ENCODE peak calls at places on chromosomes 11 and 22, in seven cellular contexts. W is tibial artery, N is cardiac muscle cell, L is neuronal stem cell, Y is mucosa of descending colon, U is left lung, P is upper lobe of right lung. E is an unnamed sample.

GRCh38 chr22:46031561-46031960 is 54.6 kb upstream of the WNT7B start:
- DNase-seq in N (no peak), U (peak; percentile 12), L (no peak), W (no peak), Y (no peak), P (no peak), E (peak; percentile 24)

GRCh38 chr11:123377355-123377754 is 52.7 kb upstream of the GRAMD1B start:
- DNase-seq in W (no peak), Y (no peak), P (no peak), L (no peak), U (no peak), N (no peak), E (no peak)

GRCh38 chr22:49986325-49986724 is 25.8 kb downstream of the PIM3 start:
- DNase-seq in P (no peak), L (no peak), N (no peak), Y (no peak), U (no peak), W (no peak), E (no peak)

GRCh38 chr22:22737590-22737989 is 93.2 kb downstream of the GGTLC2 start:
- DNase-seq in P (no peak), N (no peak), Y (no peak), U (no peak), W (no peak), L (no peak), E (no peak)

GRCh38 chr11:116993599-116993998 is 104.6 kb downstream of the SIK3 start:
- DNase-seq in N (no peak), P (no peak), U (no peak), Y (no peak), L (peak; percentile 52), W (no peak), E (no peak)

GRCh38 chr22:41217553-41218157 is 12.5 kb downstream of the L3MBTL2 start:
- DNase-seq in U (peak; percentile 81), P (peak; percentile 82), L (no peak), N (no peak), Y (peak; percentile 56), W (peak; percentile 64), E (peak; percentile 85)

GRCh38 chr11:613369-613968 is 2.3 kb downstream of the IRF7 start:
- DNase-seq in P (peak; percentile 88), L (peak; percentile 63), Y (peak; percentile 95), U (peak; percentile 67), N (peak; percentile 80), W (peak; percentile 72), E (peak; percentile 89)

GRCh38 chr11:117586392-117586791 is 210.6 kb downstream of the DSCAML1 start:
- DNase-seq in W (no peak), L (no peak), U (no peak), N (no peak), Y (no peak), P (no peak), E (no peak)

GRCh38 chr11:134730596-134731538 is 318.8 kb upstream of the B3GAT1 start:
- DNase-seq in N (peak; percentile 37), Y (no peak), L (no peak), P (no peak), U (no peak), W (no peak), E (no peak)

GRCh38 chr11:67667490-67668190 is 6.8 kb downstream of the ALDH3B2 start:
- DNase-seq in N (no peak), L (no peak), U (no peak), Y (no peak), W (no peak), P (peak; percentile 64), E (no peak)

GRCh38 chr11:109933126-109933525 is 160.1 kb upstream of the ZC3H12C start:
- DNase-seq in L (no peak), W (no peak), Y (no peak), P (no peak), U (no peak), N (no peak), E (no peak)

GRCh38 chr11:104214517-104214916 is 50.6 kb upstream of the PDGFD start:
- DNase-seq in Y (no peak), L (no peak), U (no peak), W (no peak), P (no peak), N (no peak), E (no peak)

GRCh38 chr11:103901656-103902055 is 134.8 kb upstream of the DDI1 start:
- DNase-seq in U (no peak), P (no peak), L (no peak), W (no peak), Y (no peak), N (no peak), E (no peak)

DNA sequence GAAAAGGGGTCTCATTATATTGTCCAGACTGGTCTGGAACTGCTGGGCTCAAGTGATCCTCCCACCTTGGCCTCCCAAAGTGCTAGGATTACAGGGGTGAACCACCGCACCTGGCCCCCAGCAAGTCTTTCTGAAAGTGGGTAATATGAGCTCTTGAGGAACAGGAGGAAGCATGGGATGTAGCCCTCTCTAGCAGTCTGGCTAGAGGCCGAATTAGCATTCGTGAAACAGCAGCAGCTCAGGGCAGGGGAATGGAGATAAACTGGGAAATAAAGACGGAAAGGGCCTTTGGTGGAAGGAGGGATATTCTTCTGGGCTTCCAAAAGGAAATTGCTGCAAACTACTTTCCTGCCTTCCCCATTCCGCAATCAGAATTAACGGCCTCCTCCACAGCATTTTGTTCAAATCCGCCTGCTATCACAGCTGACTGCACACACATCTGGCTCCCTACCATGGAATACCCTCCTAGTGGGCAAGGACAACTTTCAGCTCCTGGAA is 44.3 kb downstream of the MICAL3 start:
- DNase-seq in P (no peak), Y (no peak), N (no peak), W (no peak), U (no peak), L (no peak), E (no peak)
- H3K4me3 ChIP-seq in P (peak overlapping the region; percentile 14), Y (no peak overlapping the region), N (no peak overlapping the region), W (no peak overlapping the region), U (no peak overlapping the region), L (no peak overlapping the region), E (peak overlapping the region; percentile 9)

DNA sequence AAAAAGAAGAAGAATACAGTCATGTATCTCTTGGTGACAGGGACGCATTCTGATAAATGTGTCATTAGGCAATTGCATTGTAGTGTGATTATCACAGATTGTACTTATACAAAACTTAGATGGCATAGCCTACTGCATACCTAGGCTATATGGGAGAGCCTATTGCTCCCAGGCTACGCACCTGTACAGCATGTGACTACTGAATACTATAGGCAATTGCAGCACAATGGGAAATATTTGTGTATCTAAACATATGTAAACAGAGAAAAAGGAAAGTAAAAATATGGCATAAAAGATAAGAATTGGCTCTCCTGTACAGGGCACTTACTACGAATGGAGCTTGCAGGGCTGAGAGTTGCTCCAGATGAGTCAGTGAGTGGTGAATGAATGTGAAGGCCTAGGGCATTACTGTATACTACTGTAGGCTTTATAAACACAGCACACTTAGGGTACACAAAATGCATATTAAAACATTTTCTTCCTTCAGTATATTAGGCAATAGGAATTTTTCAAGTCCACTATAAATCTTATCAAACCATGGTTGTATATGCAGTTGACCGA is 13.2 kb downstream of the APOL6 start:
- DNase-seq in P (no peak), L (no peak), W (no peak), N (no peak), Y (no peak), U (no peak), E (no peak)
- H3K4me1 ChIP-seq in P (peaks cover 32% of the 10 kb centered on the region), L (no peaks in the 10 kb centered on the region), W (peaks cover 7% of the 10 kb centered on the region), N (no peaks in the 10 kb centered on the region), Y (peaks cover 16% of the 10 kb centered on the region), U (peaks cover 8% of the 10 kb centered on the region), E (peaks cover 43% of the 10 kb centered on the region)

DNA sequence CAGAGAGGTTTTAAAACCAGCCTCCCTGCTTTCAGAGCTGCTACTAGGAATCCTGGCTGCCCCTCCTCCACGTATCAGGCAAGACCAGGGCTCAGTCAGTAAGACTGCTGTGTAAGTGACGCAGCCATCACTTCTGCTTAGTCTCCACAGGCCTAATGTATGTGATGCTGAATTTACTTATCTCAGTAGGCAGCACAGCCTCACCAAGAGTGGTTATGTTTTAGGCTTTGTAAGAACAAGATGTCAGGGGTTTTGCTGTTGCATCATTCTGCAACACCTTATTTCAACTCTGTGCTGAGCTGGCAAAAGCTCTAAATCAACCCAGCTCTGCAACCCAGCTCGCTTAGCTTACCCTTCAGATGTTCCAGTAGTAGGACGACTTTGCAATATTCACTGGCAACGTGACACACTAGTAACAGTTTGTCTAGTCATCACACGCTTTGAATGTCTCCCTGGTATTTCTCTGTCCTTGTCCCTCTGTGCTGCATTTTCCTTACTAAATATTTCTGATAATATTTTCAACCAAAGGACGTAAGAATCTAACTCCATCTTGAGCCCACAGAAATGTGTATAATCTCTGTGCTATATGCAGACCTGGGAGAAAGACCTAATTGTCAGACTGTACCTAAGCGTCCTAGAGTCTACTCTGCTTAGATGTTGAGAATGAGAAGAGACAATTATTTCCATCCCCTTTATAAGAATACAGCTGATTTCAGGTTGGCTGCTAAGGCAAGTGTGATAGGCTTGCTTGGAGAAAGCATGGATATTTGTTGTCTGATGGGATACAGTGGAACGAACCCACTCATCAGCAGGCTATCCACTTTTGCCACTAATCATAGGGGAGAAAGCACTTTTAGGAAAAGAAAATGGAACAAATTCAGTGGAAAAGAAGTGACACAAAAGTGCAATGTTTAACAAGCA is 72.2 kb downstream of the LARGE2 start:
- DNase-seq in L (no peak), W (no peak), U (no peak), P (no peak), N (peak; percentile 63), Y (no peak), E (no peak)
- H3K4me3 ChIP-seq in L (no peak overlapping the region), W (no peak overlapping the region), U (no peak overlapping the region), P (no peak overlapping the region), N (no peak overlapping the region), Y (no peak overlapping the region), E (no peak overlapping the region)

DNA sequence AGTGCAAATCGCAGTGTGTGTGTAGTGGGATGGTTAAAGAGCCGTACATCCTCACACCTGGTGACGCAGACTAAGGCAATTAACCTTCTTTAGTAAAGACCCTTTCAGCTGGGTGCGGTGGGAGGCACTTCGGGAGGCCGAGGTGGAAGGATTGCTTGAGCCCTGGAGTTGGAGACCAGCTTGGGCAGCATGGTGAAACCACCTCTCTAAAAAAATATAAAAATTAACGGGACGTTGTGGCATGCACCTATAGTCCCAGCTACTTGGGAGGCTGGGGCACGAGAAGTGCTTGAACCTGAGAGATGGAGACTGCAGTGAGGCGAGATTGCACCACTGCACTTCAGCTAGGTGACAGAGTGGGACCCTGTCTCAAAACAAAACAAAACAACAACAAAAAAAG is 31.5 kb downstream of the ZBTB16 start:
- DNase-seq in U (no peak), W (no peak), Y (no peak), P (no peak), N (no peak), L (no peak), E (no peak)
- H3K4me1 ChIP-seq in U (peaks cover 22% of the 10 kb centered on the region), W (peaks cover 98% of the 10 kb centered on the region), Y (peaks cover 7% of the 10 kb centered on the region), P (peaks cover 81% of the 10 kb centered on the region), N (peaks cover 10% of the 10 kb centered on the region), L (peaks cover 47% of the 10 kb centered on the region), E (peaks cover 84% of the 10 kb centered on the region)